ENCODE peak calls at places on chromosomes 7 and 10, in seven cellular contexts. F is ascending aorta; B is thoracic aorta; I is psoas muscle; X is RWPE2; E is CD8-positive, alpha-beta memory T cell; W is HAP-1. O is an unnamed sample. For H3K9me3, the result is how much of the 10 kb centered on the place peaks cover.

GRCh38 chr10:5538892-5539651 is 14.3 kb downstream of the CALML3 start:
- DNase-seq in W (no peak), E (no peak), F (no peak), X (peak), I (no peak), B (no peak), O (no peak)

GRCh38 chr7:66558660-66559465 is 69.8 kb upstream of the KCTD7 start:
- DNase-seq in I (no peak), E (no peak), X (no peak), W (no peak), F (no peak), B (no peak), O (no peak)

GRCh38 chr10:28806481-28806880 is 129.2 kb downstream of the BAMBI start:
- DNase-seq in X (no peak), E (no peak), B (no peak), F (no peak), I (no peak), W (no peak), O (no peak)

GRCh38 chr7:22627136-22627535 is 99.9 kb upstream of the IL6 start:
- DNase-seq in I (no peak), W (no peak), E (no peak), B (no peak), F (no peak), X (no peak), O (no peak)

GRCh38 chr10:60208676-60209269 is 180.9 kb downstream of the ANK3 start:
- DNase-seq in F (no peak), E (no peak), B (no peak), X (no peak), I (no peak), W (no peak), O (peak)

GRCh38 chr7:116399808-116400207 is 99.7 kb upstream of the CAV2 start:
- DNase-seq in X (no peak), W (no peak), I (no peak), B (no peak), E (no peak), F (no peak), O (no peak)

GRCh38 chr10:99784025-99784730 is 1.7 kb downstream of the ABCC2 start:
- DNase-seq in X (no peak), W (no peak), E (no peak), I (no peak), B (no peak), F (no peak), O (no peak)

GRCh38 chr10:112210672-112211071 is 27.1 kb upstream of the GPAM start:
- DNase-seq in E (no peak), I (no peak), F (no peak), B (no peak), X (no peak), W (no peak), O (no peak)

GRCh38 chr10:29619273-29619672 is 15.5 kb downstream of the SVIL start:
- DNase-seq in X (no peak), F (no peak), W (no peak), E (no peak), I (no peak), B (no peak), O (no peak)

GRCh38 chr7:23308754-23309153 is 9.6 kb downstream of the MALSU1 start:
- DNase-seq in X (no peak), E (no peak), W (no peak), I (no peak), B (no peak), F (no peak), O (no peak)

GRCh38 chr10:132489053-132489703 is 48.4 kb upstream of the INPP5A start:
- DNase-seq in F (no peak), X (peak), W (no peak), B (no peak), E (no peak), I (peak), O (no peak)

GRCh38 chr7:69457912-69458491 is 140.3 kb upstream of the AUTS2 start:
- DNase-seq in W (peak), X (no peak), E (no peak), I (peak), B (no peak), F (no peak), O (no peak)

GRCh38 chr7:136971776-136972175 is 103.3 kb downstream of the CHRM2 start:
- DNase-seq in F (no peak), X (no peak), E (no peak), B (no peak), I (no peak), W (no peak), O (no peak)

GRCh38 chr10:132898391-132899053 is 43.8 kb downstream of the CFAP46 start:
- DNase-seq in F (no peak), I (peak), E (no peak), B (no peak), X (peak), W (no peak), O (no peak)

GRCh38 chr10:77279207-77279606 is 358.4 kb downstream of the KCNMA1 start:
- DNase-seq in I (no peak), W (no peak), X (no peak), B (peak), F (no peak), E (peak), O (no peak)

GRCh38 chr7:69002416-69002815 is 595.9 kb upstream of the AUTS2 start:
- DNase-seq in F (no peak), X (no peak), E (no peak), B (no peak), W (no peak), I (no peak), O (no peak)

GRCh38 chr10:125082881-125083575 is 77.3 kb downstream of the CTBP2 start:
- DNase-seq in I (peak), E (no peak), X (no peak), W (no peak), B (no peak), F (no peak), O (no peak)

GRCh38 chr10:19908991-19909699 is 92.9 kb downstream of the PLXDC2 start:
- DNase-seq in B (no peak), E (no peak), I (no peak), F (no peak), W (no peak), X (no peak), O (no peak)

GRCh38 chr10:86659721-86660438 is 5.5 kb downstream of the OPN4 start:
- DNase-seq in X (peak), I (peak), B (no peak), W (no peak), F (peak), E (no peak), O (no peak)

GRCh38 chr7:732094-732541 is 5.0 kb upstream of the PRKAR1B start:
- DNase-seq in E (peak), I (peak), F (no peak), X (peak), B (no peak), W (peak), O (no peak)

GRCh38 chr7:140231779-140232491 is 55.2 kb upstream of the KDM7A start:
- DNase-seq in E (peak), F (no peak), W (no peak), X (no peak), I (no peak), B (no peak), O (no peak)

GRCh38 chr10:119341236-119342016 is 134.1 kb downstream of the GRK5 start:
- DNase-seq in B (no peak), E (no peak), F (no peak), I (peak), W (no peak), X (no peak), O (no peak)

GRCh38 chr10:93039721-93040120 is 20.9 kb upstream of the CYP26C1 start:
- DNase-seq in B (no peak), W (peak), E (no peak), X (no peak), I (no peak), F (no peak), O (peak)

GRCh38 chr7:33072471-33072870 is 9.9 kb upstream of the NT5C3A start:
- DNase-seq in X (no peak), W (no peak), F (no peak), E (no peak), I (no peak), B (no peak), O (no peak)

GRCh38 chr7:43076606-43077005 is 35.8 kb upstream of the HECW1 start:
- DNase-seq in X (no peak), F (no peak), B (no peak), W (no peak), E (no peak), I (no peak), O (no peak)

GRCh38 chr7:137880432-137880831 is 33.7 kb upstream of the DGKI start:
- DNase-seq in W (no peak), B (no peak), E (no peak), I (no peak), X (no peak), F (no peak), O (no peak)

GRCh38 chr10:47402681-47403301 is 18.7 kb upstream of the ZNF488 start:
- DNase-seq in W (no peak), I (peak), F (no peak), B (no peak), X (peak), E (no peak), O (no peak)

GRCh38 chr10:52031771-52032170 is 282.3 kb upstream of the DKK1 start:
- DNase-seq in X (no peak), I (no peak), F (no peak), W (no peak), B (no peak), E (no peak), O (no peak)

GRCh38 chr7:56474271-56474670 is 358.1 kb upstream of the NUPR2 start:
- DNase-seq in E (no peak), B (no peak), F (no peak), X (no peak), W (no peak), I (no peak), O (no peak)

DNA sequence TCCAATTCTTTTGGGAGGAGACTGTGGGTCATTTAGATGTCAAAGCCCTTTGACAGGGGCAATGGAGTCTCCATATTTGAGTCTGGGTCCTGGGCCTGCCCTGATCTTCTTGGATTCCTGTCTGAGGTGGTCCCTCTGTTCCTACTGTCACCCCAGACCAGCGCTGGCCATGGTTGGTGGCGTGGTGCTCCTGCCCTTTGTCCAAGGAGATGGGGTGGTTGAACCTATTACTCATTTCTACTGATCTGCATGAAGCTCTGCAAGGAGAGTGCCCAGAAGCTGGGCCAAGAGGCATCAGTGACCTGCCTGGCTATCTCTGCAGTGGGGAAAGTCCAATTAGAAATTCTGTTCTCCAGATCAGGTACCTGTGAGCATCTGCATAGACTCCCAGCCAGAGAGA is 355.6 kb upstream of the NUPR2 start:
- DNase-seq in E (no peak), X (no peak), I (no peak), W (no peak), F (no peak), B (no peak), O (no peak)
- H3K9me3 ChIP-seq in E (under half), X (under half), I (half or more), W (under half), F (half or more), B (half or more), O (half or more)

GRCh38 chr7:157586426-157586955 is 249.7 kb downstream of the DNAJB6 start:
- DNase-seq in I (no peak), B (no peak), E (no peak), F (no peak), W (no peak), X (no peak), O (no peak)

GRCh38 chr7:157588271-157588589 is 251.4 kb downstream of the DNAJB6 start:
- DNase-seq in W (no peak), I (no peak), F (no peak), B (no peak), E (no peak), X (no peak), O (no peak)

GRCh38 chr7:157589680-157590079 is 252.9 kb downstream of the DNAJB6 start:
- DNase-seq in F (no peak), I (no peak), B (no peak), E (no peak), X (no peak), W (no peak), O (no peak)

GRCh38 chr7:157587051-157587450 is 250.2 kb downstream of the DNAJB6 start:
- DNase-seq in B (no peak), I (no peak), E (no peak), F (no peak), W (no peak), X (no peak), O (no peak)

GRCh38 chr7:157587487-157588270 is 250.9 kb downstream of the DNAJB6 start:
- DNase-seq in F (no peak), I (no peak), B (no peak), W (no peak), X (no peak), E (no peak), O (no peak)
- H3K9me3 ChIP-seq in F (under half), I (under half), B (under half), W (under half), X (under half), E (under half), O (under half)

DNA sequence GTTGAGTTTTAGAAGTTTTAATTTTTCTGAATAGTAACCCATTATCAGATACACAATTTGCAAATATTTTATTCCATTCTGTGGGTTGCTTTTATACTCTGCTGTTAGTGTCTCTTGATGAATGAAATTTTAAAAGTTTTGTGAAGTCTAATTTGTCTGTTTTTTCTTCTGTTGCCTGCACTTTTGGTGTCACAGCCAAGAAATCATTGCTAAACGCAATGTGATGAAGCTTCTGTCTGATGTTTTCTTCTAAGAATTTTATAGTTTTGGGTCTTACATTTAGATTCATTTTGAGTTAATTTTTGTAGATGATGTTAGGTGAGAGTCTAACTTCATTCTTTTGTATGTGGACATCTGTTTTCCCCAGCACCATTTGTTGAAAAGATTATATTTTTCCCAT is 330.0 kb upstream of the FOXK1 start:
- DNase-seq in X (no peak), W (no peak), F (no peak), E (no peak), B (no peak), I (no peak), O (no peak)
- H3K9me3 ChIP-seq in X (under half), W (under half), F (under half), E (under half), B (under half), I (under half), O (under half)

GRCh38 chr7:4279210-4279609 is 402.9 kb upstream of the FOXK1 start:
- DNase-seq in X (no peak), B (no peak), F (no peak), I (no peak), W (no peak), E (no peak), O (no peak)
- H3K9me3 ChIP-seq in X (under half), B (under half), F (under half), I (under half), W (under half), E (under half), O (under half)

DNA sequence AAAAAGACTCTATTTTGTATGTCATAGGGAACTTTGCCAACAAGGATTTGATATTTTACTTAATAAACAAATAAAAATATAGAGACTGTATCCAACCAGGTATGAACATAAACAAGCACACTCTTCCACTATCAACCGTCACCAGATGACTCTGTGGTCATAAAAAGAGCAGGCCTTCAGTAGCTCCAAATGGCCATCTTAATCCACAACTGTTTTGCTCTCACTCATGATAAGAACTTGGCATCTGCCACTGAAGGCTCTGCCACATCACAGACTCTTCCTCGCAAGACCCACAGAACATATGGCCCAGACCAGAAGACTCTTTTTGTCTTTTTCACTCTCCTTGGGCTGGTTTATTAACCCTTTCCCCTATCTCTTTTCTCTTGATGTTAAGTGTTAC is 98.7 kb upstream of the POM121L12 start:
- DNase-seq in W (no peak), X (no peak), E (no peak), F (no peak), I (no peak), B (no peak), O (no peak)
- H3K9me3 ChIP-seq in W (under half), X (under half), E (under half), F (under half), I (under half), B (under half), O (under half)

GRCh38 chr10:115503546-115503945 is 410.4 kb downstream of the ATRNL1 start:
- DNase-seq in F (no peak), X (no peak), W (no peak), B (no peak), E (no peak), I (no peak), O (no peak)
- H3K9me3 ChIP-seq in F (under half), X (under half), W (under half), B (under half), E (under half), I (under half), O (under half)

DNA sequence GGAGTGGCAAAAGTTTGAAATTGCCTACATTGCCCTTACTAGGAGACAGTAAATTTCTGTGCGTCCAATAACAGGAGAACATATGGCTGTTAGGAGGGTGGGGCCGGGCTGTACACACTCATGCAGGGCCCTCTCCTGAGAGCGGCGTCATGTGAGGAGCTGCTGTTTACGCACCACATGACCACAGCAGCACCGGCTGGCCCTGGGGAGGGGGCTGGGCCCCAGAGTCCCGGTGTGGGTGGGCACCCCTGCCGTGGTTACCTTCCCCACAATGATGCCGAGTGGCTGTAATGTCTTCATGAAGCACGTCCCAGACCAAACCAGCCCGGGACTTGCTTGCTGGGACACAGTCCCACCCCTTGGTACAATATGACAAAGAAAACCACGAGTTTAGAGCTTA is 308.7 kb downstream of the DNAJB6 start:
- DNase-seq in E (no peak), W (no peak), F (no peak), X (no peak), B (no peak), I (no peak), O (no peak)
- H3K9me3 ChIP-seq in E (under half), W (under half), F (under half), X (under half), B (under half), I (under half), O (under half)

GRCh38 chr7:158274996-158275395 is 312.6 kb downstream of the PTPRN2 start:
- DNase-seq in B (no peak), E (no peak), X (peak), I (peak), F (no peak), W (no peak), O (no peak)
- H3K9me3 ChIP-seq in B (under half), E (under half), X (under half), I (under half), F (under half), W (under half), O (under half)

GRCh38 chr7:159105845-159106614 is 38.6 kb downstream of the VIPR2 start:
- DNase-seq in X (peak), F (no peak), B (no peak), E (no peak), W (no peak), I (peak), O (no peak)

GRCh38 chr7:159105066-159105780 is 39.4 kb downstream of the VIPR2 start:
- DNase-seq in I (peak), F (no peak), E (no peak), B (no peak), X (peak), W (no peak), O (no peak)

GRCh38 chr7:159104188-159105030 is 40.3 kb downstream of the VIPR2 start:
- DNase-seq in B (no peak), F (no peak), E (no peak), I (peak), W (no peak), X (peak), O (no peak)

GRCh38 chr7:159102681-159103381 is 41.8 kb downstream of the VIPR2 start:
- DNase-seq in X (peak), F (no peak), I (peak), W (peak), B (no peak), E (no peak), O (no peak)

GRCh38 chr7:159103382-159104187 is 41.1 kb downstream of the VIPR2 start:
- DNase-seq in X (peak), I (peak), F (no peak), W (no peak), B (no peak), E (no peak), O (no peak)
- H3K9me3 ChIP-seq in X (under half), I (under half), F (under half), W (under half), B (under half), E (under half), O (under half)

O was measured in CD4-positive, CD25-positive, alpha-beta regulatory T cell.